ENCODE peak calls at places on chromosomes 4 and X, in four cellular contexts. J, Y, H and I are unnamed samples.

GRCh38 chr4:45946699-45947098 is 177.2 kb downstream of the GABRG1 start:
- DNase-seq in J (no peak), Y (no peak), H (no peak), I (no peak)

GRCh38 chrX:154037754-154038153 is 18.1 kb upstream of the IRAK1 start:
- DNase-seq in J (no peak), Y (no peak), H (no peak), I (no peak)

GRCh38 chr4:173934201-173934600 is 349.3 kb downstream of the FBXO8 start:
- DNase-seq in J (no peak), Y (no peak), H (no peak), I (peak)

GRCh38 chr4:1265351-1265750 is 16.4 kb upstream of the CTBP1 start:
- DNase-seq in J (no peak), Y (no peak), H (no peak), I (no peak)

GRCh38 chr4:141569141-141569540 is 67.2 kb upstream of the IL15 start:
- DNase-seq in J (no peak), Y (no peak), H (no peak), I (no peak)

GRCh38 chr4:54440394-54441223 is 211.5 kb downstream of the PDGFRA start:
- DNase-seq in J (no peak), Y (no peak), H (peak), I (peak)

GRCh38 chr4:153541426-153542096 is 75.4 kb downstream of the TMEM131L start:
- DNase-seq in J (no peak), Y (no peak), H (no peak), I (no peak)

GRCh38 chrX:23382572-23382971 is 47.9 kb downstream of the PTCHD1 start:
- DNase-seq in J (no peak), Y (no peak), H (no peak), I (no peak)

GRCh38 chr4:8910822-8911310 is 39.2 kb upstream of the HMX1 start:
- DNase-seq in J (no peak), Y (no peak), H (no peak), I (no peak)

GRCh38 chrX:153882086-153882498 is 3.9 kb downstream of the L1CAM start:
- DNase-seq in J (no peak), Y (no peak), H (no peak), I (no peak)

GRCh38 chr4:87219648-87220093 is 747 bp downstream of the KLHL8 start:
- DNase-seq in J (no peak), Y (peak), H (peak), I (no peak)
- TF ChIP-seq CTCF in J (no peak), Y (peak), H (peak), I (peak)

GRCh38 chr4:25448379-25449109 is 71.5 kb downstream of the ANAPC4 start:
- DNase-seq in J (no peak), Y (no peak), H (no peak), I (peak)
- H3K27ac ChIP-seq in J (no peak), Y (peak), H (no peak), I (no peak)

GRCh38 chr4:76729991-76730390 is 168.0 kb downstream of the SOWAHB start:
- DNase-seq in J (no peak), Y (no peak), H (no peak), I (no peak)

GRCh38 chr4:76732246-76732645 is 165.7 kb downstream of the SOWAHB start:
- DNase-seq in J (no peak), Y (no peak), H (no peak), I (no peak)

GRCh38 chr4:76736434-76736833 is 161.5 kb downstream of the SOWAHB start:
- DNase-seq in J (no peak), Y (no peak), H (no peak), I (no peak)

GRCh38 chr4:76737180-76737579 is 160.8 kb downstream of the SOWAHB start:
- DNase-seq in J (no peak), Y (no peak), H (no peak), I (no peak)

DNA sequence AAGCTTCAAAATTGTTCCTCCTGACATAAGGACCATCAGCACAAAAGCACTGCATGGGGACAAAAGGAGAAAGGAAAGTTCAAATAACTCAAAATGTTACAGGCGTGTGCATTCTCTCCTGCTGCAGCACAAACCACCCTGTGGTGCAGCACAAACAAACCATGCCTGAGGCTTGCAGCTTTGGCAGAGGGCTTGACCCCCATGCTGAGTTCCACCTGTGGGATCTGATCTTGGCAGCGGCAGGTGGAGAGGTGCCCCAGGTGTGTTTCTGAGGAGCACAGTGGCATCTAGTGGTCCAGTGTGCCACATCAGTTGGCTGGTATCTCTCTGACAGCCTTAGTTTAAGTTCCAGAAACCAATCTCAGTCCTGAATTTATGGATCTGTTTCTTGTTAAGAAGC is 164.6 kb downstream of the SOWAHB start:
- DNase-seq in J (peak), Y (no peak), H (no peak), I (peak)
- TF ChIP-seq CTCF in J (peak), Y (no peak), H (no peak), I (peak)

GRCh38 chrX:40091691-40092421 is 5.9 kb downstream of the BCOR start:
- DNase-seq in J (no peak), Y (no peak), H (no peak), I (no peak)
- H3K27ac ChIP-seq in J (no peak), Y (no peak), H (no peak), I (no peak)

GRCh38 chr4:98506462-98507132 is 151.8 kb downstream of the TSPAN5 start:
- DNase-seq in J (no peak), Y (no peak), H (no peak), I (no peak)
- TF ChIP-seq CTCF in J (peak), Y (no peak), H (no peak), I (no peak)